ENCODE peak calls at places on chromosomes 2 and 18, in five cellular contexts. S is SK-N-MC, E is tibial nerve, N is HCT116, D is fibroblast of the aortic adventitia. Z is an unnamed sample.

GRCh38 chr2:66862871-66863650 is 428.1 kb downstream of the MEIS1 start:
- DNase-seq in E (no peak), D (peak), S (no peak), N (no peak), Z (no peak)

GRCh38 chr18:3791258-3791657 is 341.3 kb downstream of the TGIF1 start:
- DNase-seq in E (no peak), D (peak), S (no peak), N (no peak), Z (no peak)

GRCh38 chr2:54952978-54953456 is 97.2 kb downstream of the RTN4 start:
- DNase-seq in E (no peak), D (no peak), N (no peak), S (no peak), Z (peak)

GRCh38 chr18:52903858-52904257 is 563.9 kb downstream of the DCC start:
- DNase-seq in E (peak), N (no peak), S (no peak), D (no peak), Z (no peak)

GRCh38 chr2:60880633-60880987 is 764 bp upstream of the REL start:
- DNase-seq in S (no peak), D (peak), E (no peak), N (no peak), Z (no peak)

GRCh38 chr2:126885701-126886121 is 13.0 kb upstream of the TEX51 start:
- DNase-seq in E (peak), N (no peak), D (peak), S (no peak), Z (no peak)

GRCh38 chr2:149375801-149376349 is 45.5 kb downstream of the LYPD6 start:
- DNase-seq in E (no peak), D (no peak), N (no peak), S (no peak), Z (no peak)

GRCh38 chr2:127659408-127660290 is 13.7 kb downstream of the GPR17 start:
- DNase-seq in E (no peak), S (no peak), D (no peak), N (no peak), Z (no peak)

GRCh38 chr2:173075056-173075780 is 428 bp upstream of the MAP3K20 start:
- DNase-seq in E (no peak), D (no peak), S (no peak), N (no peak), Z (no peak)

GRCh38 chr2:167480232-167480985 is 592.1 kb downstream of the XIRP2 start:
- DNase-seq in S (no peak), N (no peak), E (no peak), D (no peak), Z (no peak)

GRCh38 chr2:167940361-167940744 is 307.0 kb downstream of the STK39 start:
- DNase-seq in N (no peak), S (no peak), D (no peak), E (no peak), Z (no peak)

GRCh38 chr2:54629914-54630609 is 93.4 kb upstream of the EML6 start:
- DNase-seq in E (peak), N (no peak), S (no peak), D (peak), Z (no peak)

GRCh38 chr2:1731963-1732768 is 12.1 kb downstream of the PXDN start:
- DNase-seq in N (no peak), E (peak), D (peak), S (no peak), Z (no peak)

GRCh38 chr18:47263197-47263827 is 11.9 kb upstream of the SKOR2 start:
- DNase-seq in S (no peak), N (no peak), E (no peak), D (no peak), Z (no peak)

GRCh38 chr2:54456526-54457325 is 599 bp downstream of the SPTBN1 start:
- DNase-seq in S (no peak), E (no peak), D (no peak), N (no peak), Z (no peak)

GRCh38 chr2:74119324-74119723 is 28.4 kb downstream of the BOLA3 start:
- DNase-seq in E (no peak), N (no peak), D (peak), S (no peak), Z (no peak)

GRCh38 chr2:45860136-45861106 is 208.9 kb downstream of the PRKCE start:
- DNase-seq in E (peak), D (peak), N (no peak), S (no peak), Z (no peak)

GRCh38 chr2:184875911-184876310 is 277.6 kb downstream of the ZNF804A start:
- DNase-seq in D (peak), N (no peak), S (no peak), E (no peak), Z (no peak)

GRCh38 chr2:130769343-130769907 is 14.1 kb downstream of the AMER3 start:
- DNase-seq in N (no peak), S (no peak), E (no peak), D (no peak), Z (no peak)

GRCh38 chr2:42770288-42771131 is 6.6 kb upstream of the OXER1 start:
- DNase-seq in D (peak), S (no peak), N (peak), E (no peak), Z (no peak)

GRCh38 chr2:61018319-61018750 is 280 bp upstream of the PUS10 start:
- DNase-seq in N (no peak), D (peak), E (no peak), S (no peak), Z (peak)

GRCh38 chr2:32632089-32632488 is 4.2 kb downstream of the TTC27 start:
- DNase-seq in E (no peak), D (peak), N (peak), S (no peak), Z (no peak)

GRCh38 chr2:61620244-61621159 is 82.3 kb upstream of the XPO1 start:
- DNase-seq in S (no peak), E (no peak), D (peak), N (peak), Z (no peak)

GRCh38 chr2:31382452-31383120 is 32.0 kb downstream of the XDH start:
- DNase-seq in E (no peak), N (no peak), S (no peak), D (peak), Z (no peak)

GRCh38 chr18:62118324-62118723 is 68.5 kb downstream of the PIGN start:
- DNase-seq in N (no peak), E (peak), S (no peak), D (peak), Z (no peak)

GRCh38 chr18:78742346-78742745 is 237.3 kb upstream of the SALL3 start:
- DNase-seq in E (no peak), N (no peak), D (no peak), S (no peak), Z (no peak)

GRCh38 chr2:241637233-241638062 is at the start of gene ATG4B:
- DNase-seq in D (peak), N (peak), E (peak), S (no peak), Z (peak)

GRCh38 chr18:56316727-56317126 is 321.7 kb downstream of the TXNL1 start:
- DNase-seq in N (no peak), S (no peak), E (no peak), D (no peak), Z (no peak)

GRCh38 chr2:111135910-111136297 is 15.2 kb downstream of the BCL2L11 start:
- DNase-seq in N (no peak), S (no peak), D (peak), E (peak), Z (no peak)

GRCh38 chr2:163347982-163348842 is 387.6 kb downstream of the FIGN start:
- DNase-seq in S (no peak), N (peak), E (peak), D (peak), Z (no peak)

GRCh38 chr2:163345795-163346573 is 389.8 kb downstream of the FIGN start:
- DNase-seq in N (peak), E (peak), D (peak), S (peak), Z (peak)

GRCh38 chr2:163348843-163349395 is 386.9 kb downstream of the FIGN start:
- DNase-seq in N (peak), S (no peak), D (peak), E (peak), Z (no peak)

GRCh38 chr2:163351966-163352365 is 383.8 kb downstream of the FIGN start:
- DNase-seq in N (no peak), D (no peak), S (no peak), E (no peak), Z (no peak)
- H3K4me3 ChIP-seq in N (no peak), D (no peak), S (no peak), E (no peak), Z (no peak)

DNA sequence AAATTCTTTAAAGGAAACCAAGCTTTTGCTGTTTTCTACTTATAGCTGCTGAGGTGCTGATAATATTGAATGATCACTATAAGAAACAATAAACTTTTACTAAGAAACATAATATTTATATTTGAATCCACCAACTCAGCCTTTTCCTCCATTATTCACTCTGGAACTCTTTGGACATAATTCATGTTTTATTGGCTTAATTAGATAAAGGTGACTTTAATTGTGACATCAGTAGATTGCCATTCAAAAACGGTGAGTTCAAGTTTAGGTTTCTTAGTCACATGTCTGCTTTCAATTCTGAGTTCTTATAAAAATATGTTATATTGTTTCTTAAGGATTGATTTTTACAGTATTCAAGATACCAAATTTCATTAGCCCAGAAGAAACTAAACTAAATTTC is 24.0 kb downstream of the CCDC85A start:
- DNase-seq in E (no peak), N (no peak), D (no peak), S (no peak), Z (no peak)
- H3K4me3 ChIP-seq in E (no peak), N (no peak), D (no peak), S (no peak), Z (no peak)

GRCh38 chr18:46171331-46171730 is 67.1 kb downstream of the HAUS1 start:
- DNase-seq in S (no peak), N (no peak), D (no peak), E (no peak), Z (no peak)

GRCh38 chr18:46166261-46166970 is 62.2 kb downstream of the HAUS1 start:
- DNase-seq in S (no peak), E (no peak), N (no peak), D (no peak), Z (no peak)

GRCh38 chr18:46167971-46168370 is 63.8 kb downstream of the HAUS1 start:
- DNase-seq in S (no peak), N (no peak), E (no peak), D (no peak), Z (no peak)

GRCh38 chr18:46173393-46174316 is 69.5 kb downstream of the HAUS1 start:
- DNase-seq in S (peak), E (peak), N (peak), D (peak), Z (peak)

GRCh38 chr18:46169464-46169941 is 65.3 kb downstream of the HAUS1 start:
- DNase-seq in E (no peak), N (no peak), S (no peak), D (peak), Z (no peak)
- H3K4me3 ChIP-seq in E (no peak), N (no peak), S (no peak), D (no peak), Z (no peak)

GRCh38 chr2:107810734-107811133 is 16.0 kb upstream of the RGPD4 start:
- DNase-seq in D (no peak), E (no peak), S (no peak), N (no peak), Z (no peak)

GRCh38 chr2:107804608-107805498 is 21.8 kb upstream of the RGPD4 start:
- DNase-seq in D (no peak), E (no peak), S (no peak), N (no peak), Z (no peak)

GRCh38 chr2:107808986-107809385 is 17.7 kb upstream of the RGPD4 start:
- DNase-seq in D (no peak), N (no peak), S (no peak), E (no peak), Z (peak)

GRCh38 chr2:107809835-107810234 is 16.9 kb upstream of the RGPD4 start:
- DNase-seq in N (no peak), E (no peak), S (no peak), D (no peak), Z (no peak)

GRCh38 chr2:107808023-107808422 is 18.7 kb upstream of the RGPD4 start:
- DNase-seq in N (no peak), S (no peak), D (no peak), E (no peak), Z (no peak)
- H3K4me3 ChIP-seq in N (no peak), S (no peak), D (no peak), E (no peak), Z (no peak)

DNA sequence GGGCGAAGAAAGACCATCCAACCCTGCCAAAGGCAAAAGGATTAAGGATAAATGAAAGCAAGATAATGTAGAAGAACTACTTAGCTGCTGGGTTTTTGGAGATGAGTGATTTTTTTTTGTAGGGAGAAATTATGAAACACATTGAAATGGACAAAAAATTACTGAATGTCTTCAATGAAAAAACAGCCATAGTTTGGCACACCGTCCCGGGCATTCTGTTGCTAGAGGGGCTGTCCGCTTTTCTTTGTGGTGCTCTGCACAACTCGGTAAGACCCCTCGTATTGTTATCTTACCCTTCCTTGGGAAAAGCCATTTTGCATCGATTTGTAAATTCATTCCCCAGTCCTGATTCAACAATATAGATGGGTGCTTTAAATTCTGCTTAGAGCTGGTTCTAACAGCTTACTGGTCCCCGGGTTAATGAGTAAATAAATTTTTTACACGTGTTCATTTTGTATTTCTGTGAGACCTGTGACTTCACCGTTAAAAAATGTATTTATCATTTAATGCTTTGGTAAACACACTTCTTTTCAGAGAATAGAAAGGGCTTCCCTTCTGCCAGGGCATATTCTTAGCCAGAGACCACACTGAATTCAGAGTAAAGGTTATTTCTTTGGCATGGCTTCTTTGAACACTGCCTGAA is 922 bp upstream of the LAPTM4A start:
- DNase-seq in S (no peak), D (no peak), E (no peak), N (no peak), Z (no peak)
- H3K4me3 ChIP-seq in S (peak), D (peak), E (peak), N (peak), Z (peak)

Z was measured in LNCaP clone FGC.